ENCODE peak calls at places on chromosomes 1 and 21, in ten cellular contexts. One of them, this sample, is unnamed.

GRCh38 chr1:160207751-160208150 is 2.6 kb downstream of the PEA15 start:
- DNase-seq in CD8-positive, alpha-beta T cell: no peak
- DNase-seq in AG09309: no peak
- DNase-seq in epithelial cell of esophagus: no peak
- DNase-seq in pancreas: no peak
- DNase-seq in stomach: no peak
- DNase-seq in PC-3: no peak
- DNase-seq in left lung: no peak
- DNase-seq in thoracic aorta: no peak
- DNase-seq in right lobe of liver: no peak
- DNase-seq in this sample: no peak

GRCh38 chr1:182087951-182088350 is 26.4 kb upstream of the ZNF648 start:
- DNase-seq in epithelial cell of esophagus: peak
- DNase-seq in right lobe of liver: no peak
- DNase-seq in CD8-positive, alpha-beta T cell: no peak
- DNase-seq in PC-3: peak
- DNase-seq in pancreas: no peak
- DNase-seq in stomach: no peak
- DNase-seq in thoracic aorta: no peak
- DNase-seq in AG09309: no peak
- DNase-seq in left lung: no peak
- DNase-seq in this sample: no peak

GRCh38 chr1:75618382-75618781 is 7.5 kb upstream of the SLC44A5 start:
- DNase-seq in AG09309: no peak
- DNase-seq in left lung: no peak
- DNase-seq in stomach: no peak
- DNase-seq in CD8-positive, alpha-beta T cell: no peak
- DNase-seq in right lobe of liver: no peak
- DNase-seq in PC-3: peak
- DNase-seq in epithelial cell of esophagus: peak
- DNase-seq in pancreas: no peak
- DNase-seq in thoracic aorta: no peak
- DNase-seq in this sample: no peak

GRCh38 chr1:7136166-7136953 is 351.1 kb downstream of the CAMTA1 start:
- DNase-seq in CD8-positive, alpha-beta T cell: no peak
- DNase-seq in left lung: no peak
- DNase-seq in stomach: no peak
- DNase-seq in PC-3: no peak
- DNase-seq in epithelial cell of esophagus: no peak
- DNase-seq in pancreas: no peak
- DNase-seq in thoracic aorta: no peak
- DNase-seq in AG09309: no peak
- DNase-seq in right lobe of liver: no peak
- DNase-seq in this sample: no peak

GRCh38 chr1:230270940-230271325 is 155.2 kb downstream of the PGBD5 start:
- DNase-seq in pancreas: peak
- DNase-seq in epithelial cell of esophagus: no peak
- DNase-seq in CD8-positive, alpha-beta T cell: no peak
- DNase-seq in PC-3: no peak
- DNase-seq in left lung: peak
- DNase-seq in stomach: no peak
- DNase-seq in right lobe of liver: no peak
- DNase-seq in thoracic aorta: no peak
- DNase-seq in AG09309: no peak
- DNase-seq in this sample: no peak

GRCh38 chr21:32370971-32371766 is 21.6 kb downstream of the URB1 start:
- DNase-seq in right lobe of liver: no peak
- DNase-seq in CD8-positive, alpha-beta T cell: no peak
- DNase-seq in thoracic aorta: no peak
- DNase-seq in PC-3: no peak
- DNase-seq in left lung: no peak
- DNase-seq in AG09309: no peak
- DNase-seq in epithelial cell of esophagus: no peak
- DNase-seq in pancreas: no peak
- DNase-seq in stomach: no peak
- DNase-seq in this sample: no peak

GRCh38 chr1:102085896-102086295 is 89.2 kb upstream of the OLFM3 start:
- DNase-seq in right lobe of liver: no peak
- DNase-seq in AG09309: no peak
- DNase-seq in epithelial cell of esophagus: peak
- DNase-seq in left lung: no peak
- DNase-seq in PC-3: no peak
- DNase-seq in CD8-positive, alpha-beta T cell: no peak
- DNase-seq in stomach: no peak
- DNase-seq in pancreas: no peak
- DNase-seq in thoracic aorta: no peak
- DNase-seq in this sample: no peak

GRCh38 chr1:44523747-44524146 is 118.7 kb downstream of the RNF220 start:
- DNase-seq in left lung: no peak
- DNase-seq in AG09309: no peak
- DNase-seq in right lobe of liver: no peak
- DNase-seq in stomach: no peak
- DNase-seq in PC-3: no peak
- DNase-seq in pancreas: no peak
- DNase-seq in thoracic aorta: no peak
- DNase-seq in CD8-positive, alpha-beta T cell: no peak
- DNase-seq in epithelial cell of esophagus: no peak
- DNase-seq in this sample: no peak

GRCh38 chr1:153651771-153652170 is 6.7 kb upstream of the SNAPIN start:
- DNase-seq in AG09309: no peak
- DNase-seq in stomach: no peak
- DNase-seq in epithelial cell of esophagus: no peak
- DNase-seq in thoracic aorta: no peak
- DNase-seq in right lobe of liver: no peak
- DNase-seq in CD8-positive, alpha-beta T cell: no peak
- DNase-seq in pancreas: peak
- DNase-seq in PC-3: no peak
- DNase-seq in left lung: no peak
- DNase-seq in this sample: no peak

GRCh38 chr21:35006248-35006647 is 42.9 kb downstream of the RUNX1 start:
- DNase-seq in stomach: no peak
- DNase-seq in pancreas: no peak
- DNase-seq in epithelial cell of esophagus: no peak
- DNase-seq in CD8-positive, alpha-beta T cell: no peak
- DNase-seq in PC-3: no peak
- DNase-seq in AG09309: no peak
- DNase-seq in thoracic aorta: no peak
- DNase-seq in right lobe of liver: no peak
- DNase-seq in left lung: no peak
- DNase-seq in this sample: no peak

GRCh38 chr1:202193614-202194327 is at the start of gene LGR6:
- DNase-seq in left lung: no peak
- DNase-seq in PC-3: no peak
- DNase-seq in stomach: no peak
- DNase-seq in pancreas: no peak
- DNase-seq in AG09309: no peak
- DNase-seq in epithelial cell of esophagus: no peak
- DNase-seq in right lobe of liver: no peak
- DNase-seq in CD8-positive, alpha-beta T cell: no peak
- DNase-seq in thoracic aorta: no peak
- DNase-seq in this sample: no peak

GRCh38 chr1:47646676-47647075 is 208.8 kb downstream of the FOXD2 start:
- DNase-seq in epithelial cell of esophagus: peak
- DNase-seq in AG09309: no peak
- DNase-seq in CD8-positive, alpha-beta T cell: no peak
- DNase-seq in pancreas: no peak
- DNase-seq in left lung: no peak
- DNase-seq in right lobe of liver: no peak
- DNase-seq in thoracic aorta: no peak
- DNase-seq in stomach: no peak
- DNase-seq in PC-3: peak
- DNase-seq in this sample: no peak

GRCh38 chr1:170126691-170127090 is 19.1 kb upstream of the NTMT2 start:
- DNase-seq in AG09309: peak
- DNase-seq in CD8-positive, alpha-beta T cell: no peak
- DNase-seq in thoracic aorta: no peak
- DNase-seq in stomach: no peak
- DNase-seq in pancreas: no peak
- DNase-seq in right lobe of liver: no peak
- DNase-seq in PC-3: no peak
- DNase-seq in epithelial cell of esophagus: peak
- DNase-seq in left lung: no peak
- DNase-seq in this sample: peak

GRCh38 chr21:38985423-38986378 is 180.0 kb downstream of the ETS2 start:
- DNase-seq in epithelial cell of esophagus: peak
- DNase-seq in thoracic aorta: peak
- DNase-seq in pancreas: no peak
- DNase-seq in AG09309: peak
- DNase-seq in stomach: peak
- DNase-seq in left lung: peak
- DNase-seq in right lobe of liver: peak
- DNase-seq in PC-3: no peak
- DNase-seq in CD8-positive, alpha-beta T cell: no peak
- DNase-seq in this sample: no peak

GRCh38 chr1:111275079-111275478 is 15.6 kb upstream of the CHIA start:
- DNase-seq in thoracic aorta: no peak
- DNase-seq in left lung: peak
- DNase-seq in epithelial cell of esophagus: peak
- DNase-seq in stomach: no peak
- DNase-seq in right lobe of liver: no peak
- DNase-seq in AG09309: peak
- DNase-seq in pancreas: no peak
- DNase-seq in PC-3: peak
- DNase-seq in CD8-positive, alpha-beta T cell: no peak
- DNase-seq in this sample: no peak

DNA sequence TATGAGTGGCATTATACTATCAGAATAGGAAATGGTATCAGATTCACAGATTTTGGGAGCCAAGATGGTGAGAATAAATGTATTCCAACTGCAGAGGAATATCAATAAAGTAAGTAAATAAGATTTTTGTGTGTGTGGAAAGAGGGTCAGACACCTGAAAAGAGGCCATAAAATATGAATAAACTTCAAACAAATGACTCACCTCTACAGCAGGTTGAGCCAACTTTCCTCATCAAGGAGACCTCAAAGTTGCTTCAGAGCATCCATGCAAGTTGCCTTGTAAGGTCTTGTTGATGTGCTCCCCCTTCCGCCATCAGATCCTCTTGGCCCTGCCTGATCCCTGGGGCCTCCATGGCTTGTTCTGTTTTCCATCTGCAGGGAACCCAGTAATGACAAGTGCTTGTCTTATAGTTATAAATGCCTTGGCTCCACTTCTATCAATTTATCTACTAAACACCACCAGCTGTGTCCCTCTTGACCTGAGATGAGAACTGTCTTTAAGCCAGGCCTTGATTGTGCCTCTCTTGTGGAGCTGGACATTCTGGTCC is 775.6 kb downstream of the LTN1 start:
- DNase-seq in AG09309: no peak
- DNase-seq in thoracic aorta: no peak
- DNase-seq in PC-3: peak
- DNase-seq in left lung: no peak
- DNase-seq in stomach: no peak
- DNase-seq in pancreas: no peak
- DNase-seq in right lobe of liver: no peak
- DNase-seq in epithelial cell of esophagus: peak
- DNase-seq in CD8-positive, alpha-beta T cell: no peak
- DNase-seq in this sample: no peak
- TF ChIP-seq CTCF in AG09309: no peak
- TF ChIP-seq CTCF in thoracic aorta: no peak
- TF ChIP-seq CTCF in PC-3: no peak
- TF ChIP-seq CTCF in left lung: no peak
- TF ChIP-seq CTCF in stomach: no peak
- TF ChIP-seq CTCF in pancreas: no peak
- TF ChIP-seq CTCF in right lobe of liver: no peak
- TF ChIP-seq CTCF in epithelial cell of esophagus: no peak
- TF ChIP-seq CTCF in CD8-positive, alpha-beta T cell: no peak
- TF ChIP-seq CTCF in this sample: no peak

GRCh38 chr1:245679796-245680195 is 525.0 kb downstream of the KIF26B start:
- DNase-seq in pancreas: no peak
- DNase-seq in thoracic aorta: no peak
- DNase-seq in left lung: no peak
- DNase-seq in CD8-positive, alpha-beta T cell: no peak
- DNase-seq in epithelial cell of esophagus: no peak
- DNase-seq in AG09309: no peak
- DNase-seq in PC-3: no peak
- DNase-seq in stomach: no peak
- DNase-seq in right lobe of liver: no peak
- DNase-seq in this sample: no peak
- H3K4me3 ChIP-seq in pancreas: no peak
- H3K4me3 ChIP-seq in thoracic aorta: no peak
- H3K4me3 ChIP-seq in left lung: no peak
- H3K4me3 ChIP-seq in CD8-positive, alpha-beta T cell: no peak
- H3K4me3 ChIP-seq in epithelial cell of esophagus: no peak
- H3K4me3 ChIP-seq in AG09309: no peak
- H3K4me3 ChIP-seq in PC-3: no peak
- H3K4me3 ChIP-seq in stomach: no peak
- H3K4me3 ChIP-seq in right lobe of liver: no peak
- H3K4me3 ChIP-seq in this sample: no peak

GRCh38 chr1:209030454-209031167 is 552.9 kb upstream of the CAMK1G start:
- DNase-seq in CD8-positive, alpha-beta T cell: no peak
- DNase-seq in PC-3: no peak
- DNase-seq in stomach: no peak
- DNase-seq in AG09309: no peak
- DNase-seq in epithelial cell of esophagus: no peak
- DNase-seq in pancreas: peak
- DNase-seq in left lung: peak
- DNase-seq in right lobe of liver: no peak
- DNase-seq in thoracic aorta: no peak
- DNase-seq in this sample: no peak

GRCh38 chr1:209023790-209024189 is 559.7 kb upstream of the CAMK1G start:
- DNase-seq in PC-3: no peak
- DNase-seq in thoracic aorta: no peak
- DNase-seq in right lobe of liver: no peak
- DNase-seq in pancreas: no peak
- DNase-seq in epithelial cell of esophagus: no peak
- DNase-seq in CD8-positive, alpha-beta T cell: no peak
- DNase-seq in AG09309: no peak
- DNase-seq in stomach: no peak
- DNase-seq in left lung: no peak
- DNase-seq in this sample: no peak

DNA sequence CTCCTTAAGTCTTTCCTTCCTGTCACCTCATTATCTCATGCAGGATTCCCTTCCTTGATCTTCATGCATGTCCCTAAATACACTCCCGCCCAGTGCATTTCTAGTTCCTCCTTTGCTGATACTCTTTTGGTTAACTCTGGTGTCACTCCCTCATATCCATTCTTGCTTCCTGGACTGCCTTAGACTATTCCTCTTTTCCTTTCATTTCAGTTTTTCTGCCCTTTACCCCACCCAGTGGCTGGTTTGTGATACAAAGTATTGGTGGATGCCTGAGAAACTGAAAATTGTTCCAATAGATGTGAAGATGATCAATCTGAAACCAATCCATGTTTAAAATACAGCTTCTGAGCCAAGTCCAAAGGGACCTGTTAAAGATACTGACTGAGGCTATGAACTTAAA is 553.8 kb upstream of the CAMK1G start:
- DNase-seq in left lung: no peak
- DNase-seq in stomach: no peak
- DNase-seq in epithelial cell of esophagus: no peak
- DNase-seq in right lobe of liver: no peak
- DNase-seq in AG09309: no peak
- DNase-seq in PC-3: peak
- DNase-seq in pancreas: no peak
- DNase-seq in thoracic aorta: no peak
- DNase-seq in CD8-positive, alpha-beta T cell: no peak
- DNase-seq in this sample: no peak
- TF ChIP-seq CTCF in left lung: no peak
- TF ChIP-seq CTCF in stomach: no peak
- TF ChIP-seq CTCF in epithelial cell of esophagus: no peak
- TF ChIP-seq CTCF in right lobe of liver: no peak
- TF ChIP-seq CTCF in AG09309: peak
- TF ChIP-seq CTCF in PC-3: peak
- TF ChIP-seq CTCF in pancreas: no peak
- TF ChIP-seq CTCF in thoracic aorta: no peak
- TF ChIP-seq CTCF in CD8-positive, alpha-beta T cell: no peak
- TF ChIP-seq CTCF in this sample: no peak

GRCh38 chr1:198465201-198466144 is 75.0 kb downstream of the ATP6V1G3 start:
- DNase-seq in stomach: no peak
- DNase-seq in CD8-positive, alpha-beta T cell: no peak
- DNase-seq in epithelial cell of esophagus: peak
- DNase-seq in thoracic aorta: no peak
- DNase-seq in left lung: no peak
- DNase-seq in PC-3: peak
- DNase-seq in AG09309: peak
- DNase-seq in pancreas: no peak
- DNase-seq in right lobe of liver: no peak
- DNase-seq in this sample: no peak
- H3K4me3 ChIP-seq in stomach: no peak
- H3K4me3 ChIP-seq in CD8-positive, alpha-beta T cell: no peak
- H3K4me3 ChIP-seq in epithelial cell of esophagus: no peak
- H3K4me3 ChIP-seq in thoracic aorta: no peak
- H3K4me3 ChIP-seq in left lung: no peak
- H3K4me3 ChIP-seq in PC-3: no peak
- H3K4me3 ChIP-seq in AG09309: no peak
- H3K4me3 ChIP-seq in pancreas: no peak
- H3K4me3 ChIP-seq in right lobe of liver: no peak
- H3K4me3 ChIP-seq in this sample: no peak